ENCODE peak calls at places on chromosomes 7 and 10, in seven cellular contexts. X is prostate gland, E is upper lobe of left lung, Z is esophagus muscularis mucosa, I is stomach, B is HCT116, S is endothelial cell of umbilical vein. T is an unnamed sample.

GRCh38 chr10:132021504-132022143 is 39.9 kb upstream of the BNIP3 start:
- DNase-seq in E (no peak), Z (no peak), B (no peak), X (no peak), S (no peak), I (no peak), T (no peak)

GRCh38 chr7:128190051-128190640 is 50.9 kb upstream of the LEP start:
- DNase-seq in Z (no peak), E (peak), B (no peak), X (no peak), S (no peak), I (no peak), T (peak)

GRCh38 chr7:756928-757560 is 30.0 kb upstream of the PRKAR1B start:
- DNase-seq in S (no peak), I (no peak), B (no peak), Z (no peak), E (no peak), X (no peak), T (peak)

GRCh38 chr7:158710651-158711102 is 6.1 kb upstream of the NCAPG2 start:
- DNase-seq in Z (no peak), I (no peak), X (no peak), B (no peak), S (no peak), E (no peak), T (no peak)

GRCh38 chr10:97866524-97867219 is 17.0 kb downstream of the GOLGA7B start:
- DNase-seq in X (no peak), E (no peak), Z (no peak), B (no peak), I (no peak), S (no peak), T (peak)

GRCh38 chr7:107119376-107120100 is 49.3 kb upstream of the HBP1 start:
- DNase-seq in S (no peak), E (no peak), I (no peak), B (no peak), X (no peak), Z (no peak), T (no peak)

GRCh38 chr10:88064608-88065383 is 201.4 kb downstream of the PTEN start:
- DNase-seq in E (peak), S (no peak), I (peak), B (no peak), X (no peak), Z (peak), T (peak)

GRCh38 chr7:144050093-144050492 is 1.3 kb downstream of the OR2A5 start:
- DNase-seq in Z (no peak), B (no peak), I (no peak), E (no peak), S (no peak), X (no peak), T (no peak)

GRCh38 chr7:31432831-31433340 is 81.0 kb upstream of the ITPRID1 start:
- DNase-seq in B (no peak), E (no peak), I (no peak), X (no peak), Z (no peak), S (peak), T (no peak)

GRCh38 chr10:4807803-4808507 is 18.1 kb upstream of the AKR1E2 start:
- DNase-seq in Z (no peak), E (no peak), S (peak), B (no peak), X (no peak), I (no peak), T (no peak)

GRCh38 chr7:71705217-71705616 is 573.3 kb downstream of the GALNT17 start:
- DNase-seq in B (no peak), S (no peak), I (no peak), Z (no peak), E (no peak), X (no peak), T (no peak)

GRCh38 chr10:92387289-92387940 is 96.4 kb downstream of the MARCHF5 start:
- DNase-seq in Z (no peak), S (peak), E (peak), X (no peak), I (no peak), B (peak), T (no peak)

GRCh38 chr10:53430127-53430891 is 657.7 kb upstream of the MBL2 start:
- DNase-seq in I (no peak), S (no peak), Z (no peak), E (no peak), X (no peak), B (no peak), T (no peak)

GRCh38 chr10:24444337-24444736 is 235.4 kb downstream of the KIAA1217 start:
- DNase-seq in B (no peak), X (no peak), Z (no peak), E (no peak), I (no peak), S (no peak), T (no peak)

GRCh38 chr10:11162828-11163599 is 145.3 kb downstream of the CELF2 start:
- DNase-seq in X (no peak), I (peak), B (no peak), Z (no peak), S (no peak), E (peak), T (peak)

GRCh38 chr7:148856035-148856881 is 27.8 kb downstream of the EZH2 start:
- DNase-seq in I (peak), X (peak), S (peak), Z (no peak), B (peak), E (peak), T (no peak)

GRCh38 chr10:74190494-74190893 is 39.5 kb downstream of the ADK start:
- DNase-seq in X (no peak), Z (no peak), E (no peak), S (no peak), B (no peak), I (no peak), T (no peak)

GRCh38 chr10:122637371-122637770 is 62.3 kb downstream of the C10orf120 start:
- DNase-seq in X (no peak), S (no peak), I (no peak), Z (no peak), B (no peak), E (peak), T (no peak)

GRCh38 chr7:37831214-37831613 is 17.2 kb upstream of the NME8 start:
- DNase-seq in X (no peak), S (no peak), E (no peak), Z (no peak), I (no peak), B (no peak), T (no peak)

GRCh38 chr10:33377658-33378025 is 43.2 kb upstream of the NRP1 start:
- DNase-seq in Z (no peak), S (no peak), B (peak), X (no peak), E (no peak), I (no peak), T (no peak)

GRCh38 chr7:47937711-47938573 is 10.3 kb downstream of the PKD1L1 start:
- DNase-seq in I (no peak), Z (no peak), B (no peak), S (no peak), X (no peak), E (no peak), T (no peak)

GRCh38 chr7:35716038-35716803 is 21.3 kb upstream of the HERPUD2 start:
- DNase-seq in S (peak), E (peak), B (no peak), X (peak), Z (no peak), I (peak), T (no peak)

GRCh38 chr10:91210014-91210413 is 10.4 kb upstream of the PCGF5 start:
- DNase-seq in E (no peak), Z (no peak), X (no peak), B (no peak), S (no peak), I (no peak), T (no peak)

GRCh38 chr7:33334349-33334748 is 205.0 kb downstream of the BBS9 start:
- DNase-seq in X (peak), Z (no peak), S (peak), B (peak), E (no peak), I (no peak), T (no peak)

GRCh38 chr7:2851499-2851898 is 7.4 kb upstream of the GNA12 start:
- DNase-seq in B (no peak), X (no peak), E (no peak), S (no peak), I (no peak), Z (no peak), T (no peak)

GRCh38 chr10:21807162-21807561 is 196.4 kb downstream of the DNAJC1 start:
- DNase-seq in I (no peak), E (no peak), S (no peak), X (no peak), Z (no peak), B (no peak), T (no peak)

GRCh38 chr7:148014473-148014872 is 576.1 kb upstream of the C7orf33 start:
- DNase-seq in S (no peak), B (no peak), E (no peak), I (no peak), Z (no peak), X (no peak), T (no peak)

GRCh38 chr7:138001529-138002095 is at the start of gene CREB3L2:
- DNase-seq in S (no peak), E (peak), X (peak), B (no peak), I (peak), Z (no peak), T (peak)

GRCh38 chr10:21810582-21811244 is 192.8 kb downstream of the DNAJC1 start:
- DNase-seq in Z (no peak), X (no peak), S (no peak), B (no peak), I (no peak), E (no peak), T (no peak)

GRCh38 chr7:50142421-50143113 is 49.5 kb upstream of the ZPBP start:
- DNase-seq in I (no peak), B (peak), E (no peak), Z (no peak), S (peak), X (no peak), T (no peak)

GRCh38 chr10:70551491-70551890 is 51.0 kb downstream of the PRF1 start:
- DNase-seq in S (no peak), Z (no peak), X (no peak), I (no peak), E (no peak), B (no peak), T (no peak)

GRCh38 chr7:100875356-100875751 is 451 bp downstream of the SRRT start:
- DNase-seq in E (no peak), Z (no peak), X (no peak), B (no peak), S (peak), I (no peak), T (no peak)

GRCh38 chr10:111837089-111837488 is 346.5 kb downstream of the GPAM start:
- DNase-seq in B (no peak), X (no peak), S (no peak), I (no peak), Z (no peak), E (no peak), T (no peak)

GRCh38 chr7:121395494-121395960 is 581 bp downstream of the FAM3C start:
- DNase-seq in Z (no peak), S (peak), X (no peak), I (peak), B (no peak), E (peak), T (peak)

GRCh38 chr7:6269527-6269926 is 2.9 kb downstream of the CYTH3 start:
- DNase-seq in X (no peak), B (no peak), Z (no peak), E (no peak), S (no peak), I (no peak), T (no peak)
- TF ChIP-seq CTCF in X (no peak), B (no peak), Z (no peak), E (no peak), S (no peak), I (no peak), T (no peak)

GRCh38 chr10:79150444-79150754 is 81.6 kb downstream of the ZMIZ1 start:
- DNase-seq in I (no peak), X (no peak), E (no peak), S (no peak), B (no peak), Z (no peak), T (no peak)

GRCh38 chr10:79147796-79148451 is 79.2 kb downstream of the ZMIZ1 start:
- DNase-seq in X (no peak), Z (no peak), I (no peak), S (no peak), B (no peak), E (no peak), T (no peak)

GRCh38 chr10:79148452-79149344 is 79.9 kb downstream of the ZMIZ1 start:
- DNase-seq in Z (no peak), B (no peak), I (peak), E (peak), X (peak), S (peak), T (peak)

GRCh38 chr10:79149345-79149661 is 80.5 kb downstream of the ZMIZ1 start:
- DNase-seq in B (no peak), S (no peak), E (no peak), Z (no peak), I (no peak), X (no peak), T (peak)

DNA sequence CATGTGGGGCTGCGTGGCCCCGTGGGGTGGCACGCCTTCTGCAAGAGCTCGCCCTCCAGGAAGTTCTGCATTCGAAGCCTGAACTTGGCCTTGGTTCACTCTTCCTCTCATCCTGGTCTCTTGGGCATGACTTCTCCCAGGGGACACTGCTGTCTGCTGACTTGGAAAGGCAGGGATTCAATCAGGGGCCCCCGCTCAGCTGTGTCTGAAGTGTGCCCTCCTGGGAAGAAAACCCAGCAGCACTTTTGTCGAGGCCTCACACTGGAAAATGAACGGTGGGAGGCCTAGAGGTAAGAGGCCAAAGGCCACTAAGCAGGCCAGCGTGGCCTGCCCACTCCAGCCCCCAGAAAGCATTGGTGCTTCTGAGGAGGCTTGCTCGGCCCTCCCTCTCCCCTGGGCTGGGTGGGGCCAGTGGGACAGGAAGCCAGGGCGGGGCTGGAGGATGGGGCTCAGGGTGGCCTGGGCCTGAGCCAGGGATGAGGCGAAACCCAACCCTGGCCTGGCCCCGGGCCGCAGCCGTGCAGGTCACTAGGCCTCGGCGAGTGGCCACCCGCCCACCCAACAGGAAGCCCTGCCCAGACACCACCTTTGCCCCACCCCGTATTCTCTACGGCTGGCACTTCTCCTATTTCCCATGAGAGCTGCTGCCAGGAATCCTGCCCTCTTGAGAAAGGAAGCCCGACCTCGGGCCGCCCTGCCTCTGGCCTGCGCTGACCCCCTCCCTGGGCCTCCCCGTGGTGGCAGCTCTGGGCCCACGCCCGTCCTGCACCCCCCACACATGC is 81.1 kb downstream of the ZMIZ1 start:
- DNase-seq in I (peak), X (no peak), B (peak), Z (peak), S (no peak), E (peak), T (peak)
- TF ChIP-seq POLR2AphosphoS5 in I (peak), X (no peak), B (peak), Z (peak), S (peak), E (peak), T (peak)

DNA sequence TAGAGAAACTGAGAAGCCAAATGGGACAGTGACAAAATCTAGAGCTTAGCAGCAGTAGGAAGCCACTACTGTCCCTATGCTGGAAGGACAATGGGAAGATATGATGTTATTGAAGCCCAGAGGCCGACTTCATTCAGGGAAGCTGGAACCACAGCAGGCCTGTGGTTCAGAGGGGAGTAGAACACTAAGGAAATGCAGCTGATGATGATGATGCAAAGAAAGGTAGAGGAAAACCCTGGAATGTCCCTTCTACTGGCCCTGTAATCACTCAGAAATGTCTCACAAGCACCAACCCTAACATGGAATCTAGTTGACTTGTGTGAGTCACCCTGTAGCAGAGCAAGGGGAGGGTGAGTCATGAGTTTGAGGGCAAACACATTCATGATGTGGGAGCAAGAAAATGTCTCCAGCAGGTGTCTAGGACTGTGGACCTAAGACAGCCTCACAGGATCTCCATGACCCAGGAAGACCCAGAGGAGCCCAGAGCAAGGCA is 37.1 kb upstream of the LRRC17 start:
- DNase-seq in Z (no peak), I (peak), S (peak), X (no peak), E (no peak), B (peak), T (no peak)
- TF ChIP-seq POLR2A in Z (no peak), I (no peak), S (no peak), X (no peak), E (no peak), B (no peak), T (no peak)

DNA sequence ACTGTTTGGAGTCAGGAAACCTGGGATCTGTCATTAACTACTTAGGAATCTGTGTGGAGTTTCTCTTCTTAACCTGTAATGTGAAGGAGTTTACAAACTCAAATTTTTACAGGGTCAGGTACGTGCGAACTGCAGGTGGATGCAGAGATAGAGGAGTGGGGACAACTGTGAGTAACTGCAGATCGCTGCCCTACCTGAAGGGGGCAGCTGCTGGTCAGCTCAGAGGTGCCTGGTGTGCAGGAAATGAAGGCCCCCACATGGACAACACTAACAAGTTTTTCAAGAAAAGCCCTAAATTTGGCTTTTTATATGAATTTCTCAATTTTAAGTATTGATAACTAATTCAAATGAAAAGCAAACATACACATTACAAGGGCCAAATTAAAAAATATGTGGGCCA is 380.0 kb downstream of the REEP3 start:
- DNase-seq in E (no peak), Z (no peak), B (no peak), S (no peak), I (no peak), X (no peak), T (no peak)
- TF ChIP-seq CTCF in E (no peak), Z (no peak), B (peak), S (no peak), I (no peak), X (no peak), T (no peak)

T was measured in spleen.